ENCODE peak calls at places on chromosomes 5 and 9, in seven cellular contexts. V is SK-N-SH, F is NT2/D1, Y is HepG2, P is H1, R is GM12878, N is K562. J is an unnamed sample.

GRCh38 chr9:116059466-116059865 is 94.1 kb upstream of the PAPPA start:
- DNase-seq in Y (no peak), R (no peak), F (no peak), V (no peak), P (no peak), N (no peak), J (no peak)

GRCh38 chr9:124477211-124478013 is 27.2 kb downstream of the ADGRD2 start:
- DNase-seq in R (no peak), P (no peak), N (peak; percentile 44), Y (no peak), F (no peak), V (peak; percentile 87), J (no peak)

GRCh38 chr5:29150840-29151239 is 2042.6 kb upstream of the CDH6 start:
- DNase-seq in V (no peak), N (no peak), Y (no peak), F (peak; percentile 13), P (no peak), R (no peak), J (no peak)

GRCh38 chr9:4781408-4781807 is 11.3 kb upstream of the RCL1 start:
- DNase-seq in R (no peak), Y (no peak), V (no peak), F (no peak), N (no peak), P (no peak), J (no peak)

GRCh38 chr5:151631941-151632340 is 40.8 kb upstream of the FAT2 start:
- DNase-seq in R (no peak), P (no peak), Y (no peak), N (no peak), F (no peak), V (no peak), J (no peak)

GRCh38 chr5:131328536-131329186 is 64.8 kb downstream of the CDC42SE2 start:
- DNase-seq in V (no peak), R (no peak), Y (peak; percentile 50), N (no peak), P (no peak), F (no peak), J (peak; percentile 51)

GRCh38 chr5:179858241-179858585 is 404 bp downstream of the MRNIP start:
- DNase-seq in R (peak; percentile 7), Y (peak; percentile 17), F (no peak), V (peak; percentile 72), N (peak; percentile 65), P (peak; percentile 59), J (no peak)

GRCh38 chr5:57311251-57311650 is 137.4 kb downstream of the GPBP1 start:
- DNase-seq in F (no peak), Y (no peak), N (no peak), V (no peak), R (no peak), P (no peak), J (no peak)

GRCh38 chr5:36655171-36655570 is 48.8 kb downstream of the SLC1A3 start:
- DNase-seq in R (no peak), Y (no peak), P (no peak), V (no peak), F (no peak), N (no peak), J (no peak)

GRCh38 chr5:80216753-80217596 is 38.9 kb downstream of the SERINC5 start:
- DNase-seq in N (no peak), Y (no peak), P (no peak), V (no peak), R (no peak), F (no peak), J (no peak)

GRCh38 chr5:154276932-154277331 is 86.4 kb downstream of the GALNT10 start:
- DNase-seq in N (peak; percentile 68), F (no peak), V (no peak), Y (no peak), P (no peak), R (no peak), J (no peak)

GRCh38 chr5:41835625-41836024 is 34.6 kb downstream of the OXCT1 start:
- DNase-seq in F (no peak), P (no peak), N (no peak), R (no peak), Y (no peak), V (peak; percentile 9), J (peak; percentile 13)

GRCh38 chr5:50667653-50668403 is 1.4 kb downstream of the PARP8 start:
- DNase-seq in N (no peak), Y (no peak), P (no peak), V (peak; percentile 82), F (peak; percentile 28), R (peak; percentile 55), J (no peak)

GRCh38 chr5:97575322-97575721 is 392.3 kb upstream of the RIOK2 start:
- DNase-seq in F (no peak), N (no peak), Y (no peak), R (no peak), V (no peak), P (no peak), J (no peak)

GRCh38 chr5:43192558-43193170 is 639 bp downstream of the NIM1K start:
- DNase-seq in P (peak; percentile 49), V (peak; percentile 39), Y (no peak), R (no peak), N (no peak), F (no peak), J (no peak)

GRCh38 chr5:59874675-59875074 is 18.9 kb downstream of the PDE4D start:
- DNase-seq in F (no peak), P (no peak), R (no peak), Y (no peak), V (no peak), N (no peak), J (no peak)

GRCh38 chr9:137445930-137446431 is 4.8 kb upstream of the ENTPD8 start:
- DNase-seq in V (no peak), F (no peak), Y (no peak), N (no peak), P (no peak), R (no peak), J (no peak)

GRCh38 chr5:78778538-78778937 is 130.0 kb upstream of the LHFPL2 start:
- DNase-seq in N (no peak), P (no peak), R (no peak), Y (no peak), F (no peak), V (no peak), J (no peak)

DNA sequence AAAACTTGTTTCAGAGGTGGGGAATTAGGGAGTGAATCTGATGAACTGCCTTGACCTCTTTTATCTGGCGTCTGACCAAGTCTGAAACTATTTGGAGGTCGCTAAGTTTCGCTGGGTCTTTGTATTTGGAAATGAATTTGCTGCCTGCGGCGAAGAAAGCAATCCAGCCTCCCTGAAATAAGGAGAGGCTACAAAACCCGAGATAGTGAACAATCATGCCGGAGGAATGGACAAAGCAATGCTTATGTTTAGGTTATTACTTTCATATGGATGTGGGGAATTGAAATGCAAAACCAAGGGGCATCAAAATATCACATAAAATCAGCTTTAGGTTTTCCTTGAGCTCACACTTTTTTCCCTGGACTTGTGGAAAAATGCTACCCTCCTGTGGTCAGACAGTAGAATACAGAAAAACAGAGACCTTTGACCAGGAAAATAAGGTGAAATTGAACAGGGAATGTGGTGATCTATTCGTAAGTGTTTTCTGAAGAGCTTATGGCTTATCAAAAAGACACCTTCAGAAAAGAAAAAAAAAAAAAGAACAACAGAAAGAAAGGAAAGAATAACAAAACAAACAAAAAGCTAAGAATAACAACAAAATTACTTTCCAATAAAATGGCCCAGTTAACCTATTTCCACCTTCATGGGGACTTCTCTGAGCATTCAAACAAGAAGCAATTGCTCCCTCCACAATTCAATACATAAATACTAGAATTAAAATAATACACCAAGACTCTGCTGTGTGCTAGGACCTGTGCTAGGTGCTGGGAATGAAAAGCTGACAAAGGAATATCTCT is 68.6 kb upstream of the DPYSL3 start:
- DNase-seq in Y (peak; percentile 41), N (no peak), V (peak; percentile 48), P (no peak), F (peak; percentile 42), R (no peak), J (peak; percentile 41)
- TF ChIP-seq YY1 in Y (no peak), N (no peak), V (no peak), P (no peak), F (no peak), R (no peak), J (no peak)

GRCh38 chr5:164298165-164298564 is 792.7 kb downstream of the MAT2B start:
- DNase-seq in P (no peak), N (no peak), F (no peak), V (no peak), Y (no peak), R (no peak), J (no peak)
- TF ChIP-seq YY1 in P (no peak), N (no peak), F (no peak), V (no peak), Y (no peak), R (no peak), J (no peak)

GRCh38 chr5:65812648-65813047 is 90.6 kb downstream of the NLN start:
- DNase-seq in Y (no peak), P (no peak), N (peak; percentile 17), F (no peak), V (no peak), R (no peak), J (peak; percentile 66)
- TF ChIP-seq YY1 in Y (no peak), P (no peak), N (no peak), F (no peak), V (no peak), R (no peak), J (no peak)

GRCh38 chr5:74945561-74946165 is 79.5 kb upstream of the FAM169A start:
- DNase-seq in P (no peak), F (no peak), Y (no peak), V (no peak), R (peak; percentile 27), N (no peak), J (no peak)
- TF ChIP-seq YY1 in P (no peak), F (no peak), Y (no peak), V (no peak), R (no peak), N (no peak), J (no peak)